ENCODE peak calls at places on chromosome 18, in four cellular contexts. One of them, this sample, is unnamed.

GRCh38 chr18:11821643-11822237 is 29.5 kb upstream of the CHMP1B start:
- DNase-seq in H9: peak; percentile 52
- DNase-seq in mesendoderm: no peak
- DNase-seq in H1: no peak
- DNase-seq in this sample: no peak

GRCh38 chr18:59926131-59926530 is 26.3 kb downstream of the PMAIP1 start:
- DNase-seq in H9: no peak
- DNase-seq in mesendoderm: no peak
- DNase-seq in H1: no peak
- DNase-seq in this sample: no peak

GRCh38 chr18:50240083-50240563 is 26.2 kb downstream of the CFAP53 start:
- DNase-seq in H9: no peak
- DNase-seq in mesendoderm: no peak
- DNase-seq in H1: no peak
- DNase-seq in this sample: no peak

GRCh38 chr18:7931763-7932162 is 364.6 kb downstream of the PTPRM start:
- DNase-seq in H9: no peak
- DNase-seq in mesendoderm: no peak
- DNase-seq in H1: no peak
- DNase-seq in this sample: no peak

GRCh38 chr18:37006742-37007141 is 177.8 kb downstream of the KIAA1328 start:
- DNase-seq in H9: no peak
- DNase-seq in mesendoderm: no peak
- DNase-seq in H1: no peak
- DNase-seq in this sample: no peak

GRCh38 chr18:69233465-69234054 is 167.1 kb upstream of the DOK6 start:
- DNase-seq in H9: no peak
- DNase-seq in mesendoderm: no peak
- DNase-seq in H1: no peak
- DNase-seq in this sample: peak; percentile 20

GRCh38 chr18:79367989-79368388 is 27.7 kb upstream of the NFATC1 start:
- DNase-seq in H9: no peak
- DNase-seq in mesendoderm: no peak
- DNase-seq in H1: no peak
- DNase-seq in this sample: peak; percentile 30

GRCh38 chr18:79732721-79733025 is 53.1 kb downstream of the CTDP1 start:
- DNase-seq in H9: no peak
- DNase-seq in mesendoderm: peak; percentile 7
- DNase-seq in H1: no peak
- DNase-seq in this sample: no peak

GRCh38 chr18:65755616-65756015 is 4.8 kb downstream of the CDH7 start:
- DNase-seq in H9: no peak
- DNase-seq in mesendoderm: no peak
- DNase-seq in H1: no peak
- DNase-seq in this sample: no peak

GRCh38 chr18:57727952-57728807 is 74.9 kb downstream of the ATP8B1 start:
- DNase-seq in H9: no peak
- DNase-seq in mesendoderm: no peak
- DNase-seq in H1: no peak
- DNase-seq in this sample: peak; percentile 47

GRCh38 chr18:64713284-64713683 is 564.4 kb upstream of the LINC00305 start:
- DNase-seq in H9: no peak
- DNase-seq in mesendoderm: no peak
- DNase-seq in H1: no peak
- DNase-seq in this sample: no peak

GRCh38 chr18:54873884-54874255 is 45.6 kb downstream of the RAB27B start:
- DNase-seq in H9: no peak
- DNase-seq in mesendoderm: no peak
- DNase-seq in H1: no peak
- DNase-seq in this sample: no peak

GRCh38 chr18:6159426-6159825 is 255.3 kb downstream of the L3MBTL4 start:
- DNase-seq in H9: no peak
- DNase-seq in mesendoderm: no peak
- DNase-seq in H1: no peak
- DNase-seq in this sample: no peak

GRCh38 chr18:24470022-24470618 is 9.7 kb downstream of the HRH4 start:
- DNase-seq in H9: no peak
- DNase-seq in mesendoderm: no peak
- DNase-seq in H1: no peak
- DNase-seq in this sample: no peak

GRCh38 chr18:54150226-54150625 is 74.2 kb downstream of the MBD2 start:
- DNase-seq in H9: peak; percentile 57
- DNase-seq in mesendoderm: peak; percentile 31
- DNase-seq in H1: no peak
- DNase-seq in this sample: no peak

GRCh38 chr18:45232058-45232457 is 383.2 kb upstream of the SLC14A2 start:
- DNase-seq in H9: no peak
- DNase-seq in mesendoderm: no peak
- DNase-seq in H1: no peak
- DNase-seq in this sample: no peak

GRCh38 chr18:26473721-26474120 is 74.6 kb downstream of the KCTD1 start:
- DNase-seq in H9: no peak
- DNase-seq in mesendoderm: no peak
- DNase-seq in H1: no peak
- DNase-seq in this sample: no peak

GRCh38 chr18:24319757-24320156 is 77.9 kb downstream of the OSBPL1A start:
- DNase-seq in H9: no peak
- DNase-seq in mesendoderm: no peak
- DNase-seq in H1: no peak
- DNase-seq in this sample: no peak

GRCh38 chr18:71105078-71105819 is 816.4 kb downstream of the SOCS6 start:
- DNase-seq in H9: no peak
- DNase-seq in mesendoderm: no peak
- DNase-seq in H1: no peak
- DNase-seq in this sample: peak; percentile 22

GRCh38 chr18:44742741-44743311 is 62.1 kb downstream of the SETBP1 start:
- DNase-seq in H9: no peak
- DNase-seq in mesendoderm: peak; percentile 58
- DNase-seq in H1: no peak
- DNase-seq in this sample: peak; percentile 29

GRCh38 chr18:28512357-28512756 is 335.4 kb upstream of the CDH2 start:
- DNase-seq in H9: no peak
- DNase-seq in mesendoderm: no peak
- DNase-seq in H1: no peak
- DNase-seq in this sample: no peak

GRCh38 chr18:79524181-79525078 is 128.7 kb downstream of the NFATC1 start:
- DNase-seq in H9: peak; percentile 29
- DNase-seq in mesendoderm: no peak
- DNase-seq in H1: peak; percentile 47
- DNase-seq in this sample: no peak

GRCh38 chr18:59249186-59249774 is 24.0 kb downstream of the RAX start:
- DNase-seq in H9: peak; percentile 55
- DNase-seq in mesendoderm: peak; percentile 83
- DNase-seq in H1: peak; percentile 66
- DNase-seq in this sample: peak; percentile 80

GRCh38 chr18:68448736-68449135 is 266.2 kb downstream of the TMX3 start:
- DNase-seq in H9: no peak
- DNase-seq in mesendoderm: no peak
- DNase-seq in H1: no peak
- DNase-seq in this sample: peak; percentile 86

GRCh38 chr18:79816092-79816491 is 18.4 kb downstream of the KCNG2 start:
- DNase-seq in H9: peak; percentile 10
- DNase-seq in mesendoderm: no peak
- DNase-seq in H1: no peak
- DNase-seq in this sample: no peak

GRCh38 chr18:67211646-67212045 is 304.9 kb downstream of the DSEL start:
- DNase-seq in H9: no peak
- DNase-seq in mesendoderm: peak; percentile 8
- DNase-seq in H1: no peak
- DNase-seq in this sample: peak; percentile 12

GRCh38 chr18:29660777-29661176 is 1381.8 kb downstream of the DSC3 start:
- DNase-seq in H9: no peak
- DNase-seq in mesendoderm: no peak
- DNase-seq in H1: no peak
- DNase-seq in this sample: no peak
- H4K5ac ChIP-seq in H9: no peak overlapping the region
- H4K5ac ChIP-seq in mesendoderm: no peak overlapping the region
- H4K5ac ChIP-seq in H1: no peak overlapping the region
- H4K5ac ChIP-seq in this sample: no peak overlapping the region

GRCh38 chr18:48850891-48851302 is 99.9 kb downstream of the SMAD7 start:
- DNase-seq in H9: no peak
- DNase-seq in mesendoderm: peak; percentile 80
- DNase-seq in H1: no peak
- DNase-seq in this sample: peak; percentile 54

GRCh38 chr18:48847807-48848486 is 102.8 kb downstream of the SMAD7 start:
- DNase-seq in H9: no peak
- DNase-seq in mesendoderm: no peak
- DNase-seq in H1: no peak
- DNase-seq in this sample: no peak

GRCh38 chr18:48846423-48846932 is 104.3 kb downstream of the SMAD7 start:
- DNase-seq in H9: no peak
- DNase-seq in mesendoderm: no peak
- DNase-seq in H1: no peak
- DNase-seq in this sample: no peak

GRCh38 chr18:48851563-48851962 is 99.2 kb downstream of the SMAD7 start:
- DNase-seq in H9: no peak
- DNase-seq in mesendoderm: no peak
- DNase-seq in H1: no peak
- DNase-seq in this sample: no peak

GRCh38 chr18:48848641-48849143 is 102.1 kb downstream of the SMAD7 start:
- DNase-seq in H9: no peak
- DNase-seq in mesendoderm: no peak
- DNase-seq in H1: no peak
- DNase-seq in this sample: no peak
- H2BK15ac ChIP-seq in H9: no peak overlapping the region
- H2BK15ac ChIP-seq in mesendoderm: no peak overlapping the region
- H2BK15ac ChIP-seq in H1: no peak overlapping the region
- H2BK15ac ChIP-seq in this sample: no peak overlapping the region

GRCh38 chr18:21831413-21831831 is 90.8 kb downstream of the MIB1 start:
- DNase-seq in H9: no peak
- DNase-seq in mesendoderm: peak; percentile 23
- DNase-seq in H1: no peak
- DNase-seq in this sample: peak; percentile 34

GRCh38 chr18:21833619-21834300 is 93.2 kb downstream of the MIB1 start:
- DNase-seq in H9: no peak
- DNase-seq in mesendoderm: no peak
- DNase-seq in H1: no peak
- DNase-seq in this sample: no peak

GRCh38 chr18:21834301-21834660 is 93.7 kb downstream of the MIB1 start:
- DNase-seq in H9: no peak
- DNase-seq in mesendoderm: no peak
- DNase-seq in H1: no peak
- DNase-seq in this sample: peak; percentile 27

GRCh38 chr18:21826641-21827302 is 86.2 kb downstream of the MIB1 start:
- DNase-seq in H9: no peak
- DNase-seq in mesendoderm: no peak
- DNase-seq in H1: no peak
- DNase-seq in this sample: no peak

DNA sequence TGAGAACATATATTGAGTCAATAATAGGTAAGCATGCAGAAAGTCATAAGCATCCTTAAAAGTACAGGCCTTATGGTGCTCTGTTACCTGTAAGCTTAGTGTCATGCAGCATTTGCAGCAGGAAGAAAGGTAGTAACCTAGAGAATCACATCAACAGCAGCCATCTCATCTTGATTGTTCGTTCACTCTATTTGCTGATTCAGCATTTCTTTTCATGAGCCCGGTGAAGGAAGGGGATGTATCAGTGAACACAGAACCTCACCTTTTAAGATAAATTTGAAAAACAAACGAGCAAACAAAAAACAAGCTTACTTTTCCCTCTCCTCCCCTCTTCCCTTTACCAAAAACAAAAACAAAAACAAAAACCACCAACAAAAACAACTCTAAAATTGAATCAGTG is 89.9 kb downstream of the MIB1 start:
- DNase-seq in H9: no peak
- DNase-seq in mesendoderm: peak; percentile 4
- DNase-seq in H1: no peak
- DNase-seq in this sample: no peak
- H4K5ac ChIP-seq in H9: no peak overlapping the region
- H4K5ac ChIP-seq in mesendoderm: no peak overlapping the region
- H4K5ac ChIP-seq in H1: no peak overlapping the region
- H4K5ac ChIP-seq in this sample: no peak overlapping the region

GRCh38 chr18:46917108-46917807 is at the start of the genes KATNAL2 and PIAS2:
- DNase-seq in H9: peak; percentile 81
- DNase-seq in mesendoderm: peak; percentile 76
- DNase-seq in H1: peak; percentile 87
- DNase-seq in this sample: peak; percentile 58
- H2BK15ac ChIP-seq in H9: no peak within 1 kb of the TSS
- H2BK15ac ChIP-seq in mesendoderm: no peak within 1 kb of the TSS
- H2BK15ac ChIP-seq in H1: peak within 1 kb of the TSS; percentile 95
- H2BK15ac ChIP-seq in this sample: no peak within 1 kb of the TSS